ENCODE peak calls at places on chromosomes 16 and 17, in four cellular contexts. M is BJ; T is activated CD4-positive, alpha-beta T cell treated with anti-CD3 and anti-CD28 coated beads for 24 hours; B is GM23248. U is an unnamed sample.

GRCh38 chr17:17533901-17534441 is 37.8 kb upstream of the RASD1 start:
- DNase-seq in M (no peak), T (no peak), B (no peak), U (no peak)

GRCh38 chr17:79607941-79608728 is 2.7 kb downstream of the RBFOX3 start:
- DNase-seq in M (no peak), T (no peak), B (peak), U (peak)

GRCh38 chr17:64385187-64386083 is 5.2 kb downstream of the PECAM1 start:
- DNase-seq in M (peak), T (peak), B (peak), U (peak)

GRCh38 chr16:56643080-56643778 is 4.8 kb downstream of the MT1A start:
- DNase-seq in M (no peak), T (peak), B (peak), U (peak)

GRCh38 chr17:40348562-40349476 is 15.7 kb downstream of the GJD3 start:
- DNase-seq in M (no peak), T (no peak), B (peak), U (no peak)

GRCh38 chr17:74558882-74559519 is 8.3 kb downstream of the CD300H start:
- DNase-seq in M (no peak), T (no peak), B (no peak), U (no peak)

GRCh38 chr16:70159355-70160348 is 13.9 kb upstream of the CLEC18C start:
- DNase-seq in M (no peak), T (no peak), B (peak), U (peak)

GRCh38 chr17:360141-360705 is 7.6 kb upstream of the RPH3AL start:
- DNase-seq in M (no peak), T (no peak), B (no peak), U (no peak)

GRCh38 chr16:1812732-1813163 is 13.9 kb downstream of the HAGH start:
- DNase-seq in M (no peak), T (peak), B (peak), U (peak)

GRCh38 chr17:70327723-70328122 is 158.4 kb downstream of the KCNJ2 start:
- DNase-seq in M (no peak), T (no peak), B (no peak), U (no peak)

GRCh38 chr16:31700530-31701388 is 172.8 kb upstream of the ZNF267 start:
- DNase-seq in M (no peak), T (peak), B (peak), U (peak)

GRCh38 chr16:14454391-14454790 is 175.7 kb downstream of the PARN start:
- DNase-seq in M (no peak), T (no peak), B (peak), U (peak)

GRCh38 chr16:55471448-55472097 is 7.4 kb upstream of the MMP2 start:
- DNase-seq in M (no peak), T (no peak), B (peak), U (peak)

GRCh38 chr17:78852709-78853111 is 12.1 kb upstream of the USP36 start:
- DNase-seq in M (no peak), T (no peak), B (no peak), U (peak)

GRCh38 chr16:1809281-1809801 is 15.8 kb upstream of the IGFALS start:
- DNase-seq in M (no peak), T (no peak), B (no peak), U (no peak)